ENCODE peak calls at places on chromosomes 5 and 9, in six cellular contexts. J, R, A, W, M and P are unnamed samples.

GRCh38 chr9:137679249-137679648 is 60.4 kb downstream of the EHMT1 start:
- DNase-seq in A (no peak), J (no peak), W (no peak), M (peak), R (no peak), P (no peak)

GRCh38 chr5:39543335-39543734 is 118.6 kb upstream of the DAB2 start:
- DNase-seq in R (no peak), J (no peak), W (no peak), A (no peak), M (peak), P (no peak)

GRCh38 chr9:104858846-104859245 is 69.1 kb downstream of the ABCA1 start:
- DNase-seq in R (no peak), A (no peak), M (no peak), J (no peak), W (no peak), P (no peak)

GRCh38 chr5:135034186-135034962 is at the start of gene PITX1:
- DNase-seq in A (peak), M (no peak), R (no peak), J (no peak), W (peak), P (peak)

GRCh38 chr5:133533541-133533940 is 78.8 kb downstream of the FSTL4 start:
- DNase-seq in J (no peak), A (no peak), M (no peak), W (no peak), R (no peak), P (no peak)

GRCh38 chr9:95102572-95102971 is 214.9 kb downstream of the FANCC start:
- DNase-seq in A (no peak), J (no peak), W (no peak), R (no peak), M (no peak), P (no peak)

GRCh38 chr9:98900244-98900643 is 43.5 kb upstream of the COL15A1 start:
- DNase-seq in W (no peak), R (no peak), A (no peak), J (no peak), M (no peak), P (no peak)

GRCh38 chr9:93143830-93144530 is 9.9 kb upstream of the NINJ1 start:
- DNase-seq in J (no peak), A (no peak), M (no peak), R (no peak), W (no peak), P (no peak)

GRCh38 chr5:120388016-120388781 is 75.9 kb upstream of the PRR16 start:
- DNase-seq in J (no peak), R (no peak), A (peak), M (peak), W (no peak), P (no peak)

GRCh38 chr5:144467795-144468194 is 297.1 kb downstream of the KCTD16 start:
- DNase-seq in W (peak), J (peak), R (no peak), A (peak), M (peak), P (no peak)
- TF ChIP-seq CTCF in W (peak), J (no peak), R (peak), A (peak), M (peak), P (no peak)

DNA sequence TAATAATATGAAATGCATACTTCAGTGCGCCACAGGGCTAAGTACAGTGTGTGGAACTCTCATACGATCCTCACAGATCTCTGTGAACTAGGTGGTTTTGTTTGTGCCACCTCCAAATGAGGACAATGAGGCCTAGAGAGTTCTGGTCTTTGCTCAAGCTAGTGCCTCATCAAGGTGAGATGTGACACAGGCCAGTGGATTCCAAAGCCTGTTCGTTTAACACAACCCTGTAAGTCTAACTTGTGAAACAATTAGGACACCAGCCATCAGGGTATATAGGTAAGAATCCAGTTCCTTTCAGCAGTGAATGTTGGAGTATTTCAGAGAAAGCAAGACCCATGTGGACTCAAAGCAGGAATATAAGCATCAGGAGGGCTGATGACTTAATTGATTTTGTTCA is 130.7 kb upstream of the GAS1 start:
- DNase-seq in J (no peak), R (no peak), M (no peak), A (no peak), W (no peak), P (no peak)
- TF ChIP-seq CTCF in J (no peak), R (no peak), M (no peak), A (no peak), W (no peak), P (no peak)

GRCh38 chr9:131707050-131707449 is 32.8 kb downstream of the RAPGEF1 start:
- DNase-seq in W (no peak), R (no peak), J (no peak), M (no peak), A (no peak), P (no peak)

GRCh38 chr9:131712151-131712716 is 27.6 kb downstream of the RAPGEF1 start:
- DNase-seq in R (no peak), A (no peak), W (no peak), J (no peak), M (peak), P (no peak)

GRCh38 chr9:131707677-131708612 is 31.9 kb downstream of the RAPGEF1 start:
- DNase-seq in R (no peak), A (peak), J (no peak), M (peak), W (peak), P (no peak)

GRCh38 chr9:131708613-131709002 is 31.3 kb downstream of the RAPGEF1 start:
- DNase-seq in W (no peak), M (no peak), A (no peak), R (no peak), J (no peak), P (no peak)

DNA sequence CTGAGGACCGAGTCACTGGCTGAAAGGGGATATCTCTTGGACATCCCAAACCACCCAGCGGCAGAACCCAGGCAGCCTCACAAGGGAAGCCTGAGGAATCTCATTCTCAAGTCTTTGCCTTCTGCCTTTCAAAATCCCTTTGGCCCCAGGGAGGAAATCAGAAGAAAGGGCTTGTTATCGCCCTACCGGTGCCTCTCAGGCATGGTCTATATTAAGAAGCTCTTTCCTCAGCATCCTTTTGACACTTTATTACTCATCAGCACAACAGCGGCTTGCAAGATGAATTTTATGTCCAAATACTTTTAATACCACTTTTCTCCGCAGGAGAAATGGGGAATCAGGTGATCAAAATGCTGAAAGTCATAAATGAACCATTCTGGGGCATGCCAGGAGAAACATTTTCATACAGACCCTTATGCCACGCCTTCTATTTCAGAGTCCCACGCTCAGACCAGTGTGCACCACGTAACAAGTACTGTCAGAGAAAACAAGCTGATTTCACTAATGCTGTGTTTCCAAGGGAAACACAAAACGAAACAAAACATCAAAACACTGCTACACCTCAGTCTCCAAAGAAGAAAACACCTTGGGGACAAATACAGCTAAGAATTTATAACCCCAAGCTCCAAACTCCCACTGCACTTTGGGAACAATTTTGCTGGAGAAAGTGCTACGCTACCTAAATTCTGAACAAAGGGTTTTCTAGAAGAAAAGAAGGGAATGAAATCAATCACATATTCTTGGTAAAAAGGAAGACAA is 30.0 kb downstream of the RAPGEF1 start:
- DNase-seq in W (no peak), M (peak), R (no peak), J (no peak), A (no peak), P (no peak)
- TF ChIP-seq CTCF in W (no peak), M (no peak), R (no peak), J (no peak), A (peak), P (no peak)

GRCh38 chr5:32319392-32319791 is 6.7 kb upstream of the MTMR12 start:
- DNase-seq in J (no peak), M (no peak), W (no peak), A (no peak), R (no peak), P (no peak)
- TF ChIP-seq CTCF in J (no peak), M (no peak), W (no peak), A (no peak), R (no peak), P (no peak)